ENCODE peak calls at places on chromosomes 3 and 15, in eight cellular contexts. T, J, Y, H, K, P, O and X are unnamed samples.

GRCh38 chr15:39028069-39028468 is 463.5 kb upstream of the RASGRP1 start:
- DNase-seq in T (peak), J (no peak), Y (no peak), H (peak), K (peak), P (no peak), O (no peak), X (no peak)

GRCh38 chr15:38217788-38218609 is 34.6 kb upstream of the SPRED1 start:
- DNase-seq in T (no peak), J (no peak), Y (no peak), H (no peak), K (no peak), P (no peak), O (no peak), X (no peak)

GRCh38 chr3:183698318-183698731 is 728 bp downstream of the YEATS2 start:
- DNase-seq in T (no peak), J (peak), Y (peak), H (peak), K (peak), P (no peak), O (peak), X (no peak)

GRCh38 chr3:54476876-54477275 is 354.5 kb downstream of the CACNA2D3 start:
- DNase-seq in T (no peak), J (no peak), Y (no peak), H (no peak), K (no peak), P (no peak), O (no peak), X (no peak)

GRCh38 chr3:166696104-166696503 is 684.0 kb downstream of the ZBBX start:
- DNase-seq in T (no peak), J (no peak), Y (no peak), H (no peak), K (no peak), P (no peak), O (no peak), X (no peak)

GRCh38 chr15:49273734-49274318 is 103.8 kb downstream of the GALK2 start:
- DNase-seq in T (no peak), J (no peak), Y (no peak), H (no peak), K (no peak), P (no peak), O (no peak), X (no peak)

GRCh38 chr3:134754768-134755559 is 40.1 kb upstream of the EPHB1 start:
- DNase-seq in T (peak), J (peak), Y (no peak), H (peak), K (peak), P (peak), O (peak), X (no peak)

GRCh38 chr15:77599899-77600298 is 32.8 kb downstream of the LINGO1 start:
- DNase-seq in T (no peak), J (peak), Y (no peak), H (peak), K (no peak), P (no peak), O (no peak), X (no peak)

GRCh38 chr3:56976666-56977560 is 83.6 kb upstream of the SPATA12 start:
- DNase-seq in T (no peak), J (peak), Y (peak), H (peak), K (peak), P (no peak), O (no peak), X (peak)

GRCh38 chr3:54376440-54376839 is 254.1 kb downstream of the CACNA2D3 start:
- DNase-seq in T (no peak), J (no peak), Y (no peak), H (no peak), K (no peak), P (no peak), O (no peak), X (no peak)

GRCh38 chr3:197830967-197831313 is 39.9 kb downstream of the LRCH3 start:
- DNase-seq in T (no peak), J (no peak), Y (no peak), H (no peak), K (no peak), P (no peak), O (no peak), X (no peak)

GRCh38 chr15:89912145-89912673 is 543 bp downstream of the ARPIN start:
- DNase-seq in T (no peak), J (peak), Y (peak), H (peak), K (peak), P (peak), O (peak), X (peak)

GRCh38 chr3:72888546-72889309 is 882 bp downstream of the GXYLT2 start:
- DNase-seq in T (no peak), J (peak), Y (peak), H (peak), K (no peak), P (no peak), O (no peak), X (no peak)

GRCh38 chr15:71800835-71801745 is 9.3 kb upstream of the NR2E3 start:
- DNase-seq in T (peak), J (peak), Y (no peak), H (peak), K (peak), P (peak), O (no peak), X (no peak)

GRCh38 chr15:80893777-80894176 is 95.8 kb downstream of the MESD start:
- DNase-seq in T (no peak), J (no peak), Y (no peak), H (no peak), K (no peak), P (no peak), O (no peak), X (no peak)

DNA sequence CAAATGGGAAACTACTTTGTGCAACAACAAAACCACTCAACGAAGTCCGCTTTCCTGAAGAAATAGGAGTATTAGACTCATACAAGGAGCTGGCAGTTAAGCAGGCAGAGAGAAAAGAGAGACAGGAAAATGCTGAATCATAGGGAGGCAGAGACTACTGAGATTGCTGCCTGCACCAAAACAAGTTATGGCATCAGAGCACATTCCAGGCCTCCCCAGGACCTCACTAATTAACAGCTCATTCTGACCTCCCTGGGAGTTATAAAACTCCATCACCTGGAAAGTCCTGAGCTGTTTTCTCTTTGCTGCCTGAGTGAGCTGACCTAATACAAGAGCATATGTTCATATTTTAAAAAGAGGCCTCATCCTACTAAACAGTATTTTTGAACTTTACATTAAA is 741.0 kb downstream of the MCTP2 start:
- DNase-seq in T (no peak), J (no peak), Y (no peak), H (peak), K (no peak), P (no peak), O (no peak), X (no peak)
- H3K4me3 ChIP-seq in T (no peak), J (no peak), Y (no peak), H (no peak), K (no peak), P (no peak), O (no peak), X (no peak)

DNA sequence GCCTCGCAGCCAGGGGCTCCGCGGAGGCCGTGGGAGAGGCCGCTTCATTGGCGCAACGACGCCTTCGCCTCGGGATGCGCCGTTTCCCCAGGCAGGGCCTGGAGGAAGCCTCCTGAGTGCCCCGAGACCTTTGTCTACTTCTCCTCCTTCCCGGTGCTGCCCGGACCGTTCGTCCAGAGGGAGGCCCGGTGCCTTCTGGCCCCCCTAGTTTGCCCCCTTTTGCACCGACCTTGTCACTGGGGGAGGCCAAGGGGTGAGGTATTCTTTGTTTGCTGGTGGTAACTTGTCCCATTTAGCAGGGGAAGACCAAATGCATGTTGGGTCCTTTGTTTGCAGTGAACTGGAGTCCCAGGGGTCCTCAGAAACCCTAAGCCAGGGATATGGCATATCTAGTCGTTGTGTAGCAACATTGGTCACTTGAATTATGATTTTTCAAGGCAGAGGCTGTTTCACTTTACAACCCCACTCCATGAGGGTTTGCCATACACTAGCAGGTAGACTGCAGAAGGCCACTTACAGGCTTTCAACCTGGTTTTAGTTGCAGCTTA is 614 bp downstream of the DHX30 start:
- DNase-seq in T (no peak), J (no peak), Y (no peak), H (no peak), K (no peak), P (no peak), O (no peak), X (no peak)
- TF ChIP-seq POLR2A in T (no peak), J (no peak), Y (no peak), H (no peak), K (no peak), P (no peak), O (no peak), X (no peak)

DNA sequence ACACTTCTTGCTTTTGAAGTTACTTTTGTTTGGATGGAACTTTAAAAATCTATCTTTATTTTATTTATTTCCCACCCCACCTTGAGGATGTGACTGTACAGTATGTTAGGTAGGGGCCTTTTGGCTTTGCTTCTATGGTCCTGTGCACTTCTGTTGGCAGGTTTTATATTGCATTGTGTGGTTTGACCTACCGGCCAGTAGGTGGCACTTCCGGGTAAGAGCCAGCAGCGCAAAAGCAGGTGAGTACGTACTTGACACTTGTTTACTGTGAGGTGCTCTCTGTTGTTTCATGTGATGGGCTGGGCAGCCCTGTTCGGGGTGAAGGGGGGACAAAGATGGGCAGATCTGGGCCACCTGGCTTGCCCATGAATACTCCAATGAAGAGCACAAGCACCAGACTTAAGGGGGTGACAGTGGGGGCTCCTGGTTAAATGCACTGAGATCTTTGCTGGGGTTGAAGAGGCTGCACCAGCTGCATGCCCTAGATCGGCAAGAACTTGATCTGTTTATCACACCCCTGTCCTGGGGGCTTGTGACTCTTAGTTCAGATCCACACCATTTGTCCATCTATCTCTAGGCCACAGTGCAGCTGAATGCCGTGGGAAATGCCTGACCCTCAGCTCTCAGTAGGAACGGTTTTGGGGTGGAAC is 131.6 kb downstream of the NLGN1 start:
- DNase-seq in T (no peak), J (peak), Y (no peak), H (no peak), K (peak), P (no peak), O (no peak), X (no peak)
- TF ChIP-seq CTCF in T (no peak), J (no peak), Y (no peak), H (peak), K (no peak), P (peak), O (peak), X (no peak)

GRCh38 chr3:46348811-46349482 is 5.0 kb upstream of the CCR2 start:
- DNase-seq in T (no peak), J (no peak), Y (no peak), H (no peak), K (no peak), P (no peak), O (no peak), X (no peak)

GRCh38 chr3:46353090-46353489 is 821 bp upstream of the CCR2 start:
- DNase-seq in T (no peak), J (no peak), Y (no peak), H (no peak), K (no peak), P (no peak), O (no peak), X (no peak)

GRCh38 chr3:46351646-46352045 is 2.3 kb upstream of the CCR2 start:
- DNase-seq in T (no peak), J (no peak), Y (no peak), H (no peak), K (peak), P (no peak), O (no peak), X (no peak)

GRCh38 chr3:46349484-46350261 is 4.2 kb upstream of the CCR2 start:
- DNase-seq in T (no peak), J (no peak), Y (no peak), H (no peak), K (no peak), P (no peak), O (no peak), X (no peak)

GRCh38 chr3:46350262-46350565 is 3.7 kb upstream of the CCR2 start:
- DNase-seq in T (no peak), J (no peak), Y (no peak), H (no peak), K (no peak), P (no peak), O (no peak), X (no peak)
- H3K4me3 ChIP-seq in T (no peak), J (no peak), Y (no peak), H (no peak), K (no peak), P (no peak), O (no peak), X (no peak)

GRCh38 chr15:92954578-92954977 is 54.5 kb downstream of the CHD2 start:
- DNase-seq in T (no peak), J (no peak), Y (no peak), H (no peak), K (no peak), P (no peak), O (no peak), X (no peak)

GRCh38 chr15:92955706-92956105 is 55.6 kb downstream of the CHD2 start:
- DNase-seq in T (no peak), J (no peak), Y (no peak), H (no peak), K (no peak), P (no peak), O (no peak), X (no peak)

GRCh38 chr15:92959219-92959618 is 59.1 kb downstream of the CHD2 start:
- DNase-seq in T (no peak), J (no peak), Y (no peak), H (no peak), K (no peak), P (no peak), O (no peak), X (no peak)

GRCh38 chr15:92960996-92961681 is 61.0 kb downstream of the CHD2 start:
- DNase-seq in T (no peak), J (no peak), Y (no peak), H (no peak), K (no peak), P (no peak), O (no peak), X (no peak)

DNA sequence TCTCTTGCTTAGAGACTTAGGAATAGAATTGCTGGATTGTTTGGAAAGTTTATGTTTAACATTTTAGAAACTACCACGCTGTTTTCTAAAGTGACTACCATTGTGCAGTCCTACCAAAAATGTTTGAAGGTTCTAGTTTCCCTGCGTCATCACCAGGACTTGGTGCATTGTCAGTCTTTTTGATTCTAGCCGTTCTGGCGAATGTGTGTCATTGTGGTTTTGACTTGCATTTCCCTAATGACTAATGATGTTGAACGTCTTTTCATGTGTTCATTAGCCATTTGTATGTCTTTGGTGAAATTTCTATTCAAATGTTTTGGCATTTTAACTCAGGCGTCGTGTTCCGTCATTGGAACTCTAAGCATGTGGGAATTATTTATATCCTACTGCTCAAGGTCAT is 58.0 kb downstream of the CHD2 start:
- DNase-seq in T (no peak), J (no peak), Y (no peak), H (no peak), K (no peak), P (no peak), O (no peak), X (no peak)
- TF ChIP-seq POLR2A in T (no peak), J (no peak), Y (no peak), H (no peak), K (no peak), P (no peak), O (no peak), X (no peak)

GRCh38 chr15:69092159-69092558 is 68.3 kb upstream of the GLCE start:
- DNase-seq in T (no peak), J (no peak), Y (no peak), H (peak), K (no peak), P (no peak), O (no peak), X (no peak)
- TF ChIP-seq CTCF in T (no peak), J (no peak), Y (no peak), H (no peak), K (no peak), P (no peak), O (no peak), X (no peak)